ENCODE peak calls at places on chromosome 15, in five cellular contexts. Q is stromal cell of bone marrow, J is activated B cell treated with CpG ODN at 0.5 μM for 24 hours, M is non-pigmented ciliary epithelial cell, U is GM18507. F is an unnamed sample.

GRCh38 chr15:74193305-74193718 is 9.3 kb downstream of the STRA6 start:
- DNase-seq in Q (peak; percentile 89), J (no peak), M (peak; percentile 89), U (no peak), F (no peak)

GRCh38 chr15:64503197-64503596 is 42.8 kb downstream of the ZNF609 start:
- DNase-seq in Q (no peak), J (no peak), M (no peak), U (no peak), F (no peak)

GRCh38 chr15:70210538-70210937 is 112.8 kb upstream of the TLE3 start:
- DNase-seq in Q (no peak), J (no peak), M (no peak), U (no peak), F (no peak)

GRCh38 chr15:29934251-29934650 is 112.0 kb upstream of the TJP1 start:
- DNase-seq in Q (no peak), J (no peak), M (no peak), U (no peak), F (peak; percentile 57)

GRCh38 chr15:63892794-63893441 is 59.2 kb upstream of the HERC1 start:
- DNase-seq in Q (no peak), J (no peak), M (no peak), U (no peak), F (no peak)

GRCh38 chr15:44102675-44103254 is 92.3 kb downstream of the FRMD5 start:
- DNase-seq in Q (peak; percentile 99), J (no peak), M (peak; percentile 98), U (no peak), F (no peak)

GRCh38 chr15:100253640-100254039 is 88.1 kb downstream of the ADAMTS17 start:
- DNase-seq in Q (no peak), J (no peak), M (no peak), U (no peak), F (no peak)

GRCh38 chr15:91032919-91033803 is 10.8 kb upstream of the VPS33B start:
- DNase-seq in Q (no peak), J (peak; percentile 36), M (no peak), U (no peak), F (peak; percentile 48)

GRCh38 chr15:36571301-36571700 is 8.1 kb upstream of the CDIN1 start:
- DNase-seq in Q (no peak), J (no peak), M (no peak), U (no peak), F (no peak)

GRCh38 chr15:78055923-78056713 is 21.4 kb downstream of the TBC1D2B start:
- DNase-seq in Q (no peak), J (no peak), M (no peak), U (no peak), F (no peak)

GRCh38 chr15:29312387-29312786 is 42.8 kb upstream of the NSMCE3 start:
- DNase-seq in Q (peak; percentile 61), J (no peak), M (peak; percentile 71), U (no peak), F (no peak)

GRCh38 chr15:85003593-85004312 is 22.1 kb downstream of the PDE8A start:
- DNase-seq in Q (no peak), J (no peak), M (no peak), U (no peak), F (no peak)

GRCh38 chr15:69305933-69306568 is 7.3 kb downstream of the PAQR5 start:
- DNase-seq in Q (no peak), J (no peak), M (no peak), U (no peak), F (no peak)

GRCh38 chr15:56736308-56736707 is 3.0 kb upstream of the ZNF280D start:
- DNase-seq in Q (no peak), J (no peak), M (no peak), U (no peak), F (no peak)

GRCh38 chr15:70505411-70505919 is 257.9 kb downstream of the UACA start:
- DNase-seq in Q (peak; percentile 80), J (no peak), M (no peak), U (no peak), F (peak; percentile 59)

GRCh38 chr15:86235667-86236066 is 156.0 kb downstream of the AGBL1 start:
- DNase-seq in Q (no peak), J (no peak), M (no peak), U (no peak), F (no peak)

GRCh38 chr15:43547539-43547938 is 30.1 kb downstream of the MAP1A start:
- DNase-seq in Q (no peak), J (no peak), M (no peak), U (no peak), F (no peak)

GRCh38 chr15:31171731-31172130 is 70.2 kb upstream of the TRPM1 start:
- DNase-seq in Q (no peak), J (no peak), M (no peak), U (no peak), F (no peak)

GRCh38 chr15:96336045-96336642 is 5.6 kb downstream of the NR2F2 start:
- DNase-seq in Q (no peak), J (no peak), M (no peak), U (no peak), F (no peak)

GRCh38 chr15:73367624-73368300 is 996 bp downstream of the HCN4 start:
- DNase-seq in Q (no peak), J (no peak), M (no peak), U (no peak), F (no peak)

GRCh38 chr15:76930831-76931396 is 635 bp upstream of the RCN2 start:
- DNase-seq in Q (no peak), J (no peak), M (no peak), U (no peak), F (no peak)

GRCh38 chr15:72237286-72238224 is 6.6 kb upstream of the PKM start:
- DNase-seq in Q (peak; percentile 99), J (no peak), M (peak; percentile 96), U (no peak), F (peak; percentile 96)

GRCh38 chr15:90159213-90159612 is 41.9 kb upstream of the SEMA4B start:
- DNase-seq in Q (no peak), J (no peak), M (no peak), U (no peak), F (no peak)

GRCh38 chr15:42131826-42132806 is 24.3 kb downstream of the PLA2G4F start:
- DNase-seq in Q (no peak), J (no peak), M (no peak), U (no peak), F (no peak)

F was measured in NCI-H460.